ENCODE peak calls at places on chromosome 2, in six cellular contexts. One of them, this sample, is unnamed.

GRCh38 chr2:174717916-174718315 is 46.4 kb downstream of the CHRNA1 start:
- DNase-seq in astrocyte of the spinal cord: no peak
- DNase-seq in A549: no peak
- DNase-seq in smooth muscle cell of the brain vasculature: no peak
- DNase-seq in lower lobe of right lung: no peak
- DNase-seq in CD8-positive, alpha-beta T cell: peak
- DNase-seq in this sample: peak

GRCh38 chr2:17753803-17754663 is at the start of the genes GEN1 and SMC6:
- DNase-seq in lower lobe of right lung: peak
- DNase-seq in astrocyte of the spinal cord: peak
- DNase-seq in A549: peak
- DNase-seq in smooth muscle cell of the brain vasculature: peak
- DNase-seq in CD8-positive, alpha-beta T cell: peak
- DNase-seq in this sample: peak

GRCh38 chr2:118345465-118345864 is 257.2 kb downstream of the INSIG2 start:
- DNase-seq in smooth muscle cell of the brain vasculature: no peak
- DNase-seq in astrocyte of the spinal cord: no peak
- DNase-seq in A549: no peak
- DNase-seq in CD8-positive, alpha-beta T cell: no peak
- DNase-seq in lower lobe of right lung: no peak
- DNase-seq in this sample: no peak

GRCh38 chr2:223560704-223561435 is 41.3 kb downstream of the SCG2 start:
- DNase-seq in CD8-positive, alpha-beta T cell: no peak
- DNase-seq in A549: peak
- DNase-seq in astrocyte of the spinal cord: peak
- DNase-seq in lower lobe of right lung: no peak
- DNase-seq in smooth muscle cell of the brain vasculature: no peak
- DNase-seq in this sample: peak

GRCh38 chr2:47945036-47945781 is 38.9 kb upstream of the FBXO11 start:
- DNase-seq in CD8-positive, alpha-beta T cell: no peak
- DNase-seq in smooth muscle cell of the brain vasculature: no peak
- DNase-seq in lower lobe of right lung: no peak
- DNase-seq in astrocyte of the spinal cord: no peak
- DNase-seq in A549: no peak
- DNase-seq in this sample: no peak

GRCh38 chr2:190711069-190711468 is 62.2 kb downstream of the NAB1 start:
- DNase-seq in A549: no peak
- DNase-seq in CD8-positive, alpha-beta T cell: no peak
- DNase-seq in smooth muscle cell of the brain vasculature: no peak
- DNase-seq in lower lobe of right lung: no peak
- DNase-seq in astrocyte of the spinal cord: no peak
- DNase-seq in this sample: no peak

GRCh38 chr2:197125000-197125399 is 185.6 kb downstream of the ANKRD44 start:
- DNase-seq in CD8-positive, alpha-beta T cell: no peak
- DNase-seq in lower lobe of right lung: no peak
- DNase-seq in astrocyte of the spinal cord: peak
- DNase-seq in smooth muscle cell of the brain vasculature: no peak
- DNase-seq in A549: no peak
- DNase-seq in this sample: peak

GRCh38 chr2:163132850-163133249 is 294.3 kb upstream of the KCNH7 start:
- DNase-seq in smooth muscle cell of the brain vasculature: no peak
- DNase-seq in lower lobe of right lung: no peak
- DNase-seq in A549: peak
- DNase-seq in astrocyte of the spinal cord: peak
- DNase-seq in CD8-positive, alpha-beta T cell: no peak
- DNase-seq in this sample: peak

GRCh38 chr2:84494070-84494469 is 22.2 kb upstream of the DNAH6 start:
- DNase-seq in CD8-positive, alpha-beta T cell: no peak
- DNase-seq in smooth muscle cell of the brain vasculature: no peak
- DNase-seq in lower lobe of right lung: no peak
- DNase-seq in A549: peak
- DNase-seq in astrocyte of the spinal cord: peak
- DNase-seq in this sample: peak

GRCh38 chr2:19264847-19265246 is 93.6 kb downstream of the OSR1 start:
- DNase-seq in A549: no peak
- DNase-seq in CD8-positive, alpha-beta T cell: no peak
- DNase-seq in smooth muscle cell of the brain vasculature: no peak
- DNase-seq in lower lobe of right lung: no peak
- DNase-seq in astrocyte of the spinal cord: no peak
- DNase-seq in this sample: no peak

This sample was measured in M059J.